ENCODE peak calls at places on chromosomes 1 and 21, in five cellular contexts. B, E, I, V and A are unnamed samples.

GRCh38 chr1:17895401-17895800 is 140.3 kb downstream of the ACTL8 start:
- DNase-seq in B (no peak), E (no peak), I (no peak), V (no peak), A (no peak)

GRCh38 chr1:52738863-52739406 is 12.7 kb downstream of the ZYG11B start:
- DNase-seq in B (no peak), E (no peak), I (no peak), V (peak; percentile 69), A (no peak)

GRCh38 chr1:229085291-229085690 is 185.6 kb upstream of the RAB4A start:
- DNase-seq in B (no peak), E (no peak), I (no peak), V (no peak), A (no peak)

GRCh38 chr1:110485725-110486124 is 33.2 kb downstream of the KCNA10 start:
- DNase-seq in B (no peak), E (no peak), I (no peak), V (no peak), A (no peak)

GRCh38 chr1:38915352-38915948 is 26.2 kb downstream of the RHBDL2 start:
- DNase-seq in B (no peak), E (no peak), I (no peak), V (peak; percentile 90), A (no peak)

GRCh38 chr1:8567146-8567545 is 249.2 kb downstream of the SLC45A1 start:
- DNase-seq in B (no peak), E (no peak), I (no peak), V (no peak), A (no peak)

GRCh38 chr1:96464991-96465875 is 256.4 kb upstream of the PTBP2 start:
- DNase-seq in B (no peak), E (no peak), I (no peak), V (no peak), A (no peak)

GRCh38 chr21:45993210-45994085 is 11.9 kb downstream of the COL6A1 start:
- DNase-seq in B (no peak), E (no peak), I (no peak), V (no peak), A (no peak)